ENCODE peak calls at places on chromosomes 11 and 22, in seven cellular contexts. J, K, Q, L, S, G and X are unnamed samples.

GRCh38 chr11:75421035-75421602 is 11.9 kb downstream of the KLHL35 start:
- DNase-seq in J (no peak), K (no peak), Q (no peak), L (no peak), S (no peak), G (no peak), X (no peak)

GRCh38 chr11:46006418-46007070 is 84.1 kb downstream of the LARGE2 start:
- DNase-seq in J (peak), K (peak), Q (no peak), L (no peak), S (peak), G (no peak), X (no peak)

GRCh38 chr22:29268511-29269229 is 602 bp downstream of the EWSR1 start:
- DNase-seq in J (peak), K (peak), Q (no peak), L (peak), S (peak), G (peak), X (peak)

GRCh38 chr11:123069878-123070821 is 8.2 kb upstream of the HSPA8 start:
- DNase-seq in J (no peak), K (no peak), Q (no peak), L (no peak), S (no peak), G (no peak), X (no peak)

GRCh38 chr22:23789121-23789520 is 2.4 kb downstream of the SMARCB1 start:
- DNase-seq in J (no peak), K (no peak), Q (peak), L (no peak), S (no peak), G (no peak), X (peak)

GRCh38 chr11:11382858-11383532 is 29.9 kb upstream of the CSNK2A3 start:
- DNase-seq in J (no peak), K (no peak), Q (no peak), L (no peak), S (no peak), G (no peak), X (no peak)

GRCh38 chr11:63670738-63671321 is 346 bp downstream of the ATL3 start:
- DNase-seq in J (no peak), K (peak), Q (no peak), L (peak), S (peak), G (peak), X (peak)

GRCh38 chr22:42902875-42903510 is 45.9 kb upstream of the ARFGAP3 start:
- DNase-seq in J (no peak), K (no peak), Q (no peak), L (peak), S (no peak), G (no peak), X (no peak)

GRCh38 chr11:19803506-19803998 is 90.9 kb downstream of the NAV2 start:
- DNase-seq in J (no peak), K (no peak), Q (no peak), L (peak), S (peak), G (no peak), X (no peak)

GRCh38 chr11:127994736-127995135 is 592.6 kb downstream of the ETS1 start:
- DNase-seq in J (no peak), K (peak), Q (no peak), L (no peak), S (no peak), G (no peak), X (no peak)

GRCh38 chr11:8355418-8355742 is 91.7 kb upstream of the LMO1 start:
- DNase-seq in J (no peak), K (no peak), Q (no peak), L (no peak), S (no peak), G (no peak), X (no peak)

GRCh38 chr22:38419121-38419863 is 35.7 kb downstream of the KCNJ4 start:
- DNase-seq in J (no peak), K (no peak), Q (no peak), L (no peak), S (no peak), G (no peak), X (peak)
- H3K27ac ChIP-seq in J (no peak), K (no peak), Q (no peak), L (no peak), S (no peak), G (no peak), X (no peak)

GRCh38 chr11:66432597-66432996 is 6.1 kb downstream of the MRPL11 start:
- DNase-seq in J (no peak), K (no peak), Q (no peak), L (no peak), S (no peak), G (no peak), X (no peak)

GRCh38 chr11:66443602-66444001 is 5.0 kb upstream of the MRPL11 start:
- DNase-seq in J (no peak), K (peak), Q (no peak), L (no peak), S (peak), G (no peak), X (no peak)

GRCh38 chr11:66438504-66439466 is at the start of gene MRPL11:
- DNase-seq in J (peak), K (peak), Q (peak), L (peak), S (peak), G (peak), X (peak)

DNA sequence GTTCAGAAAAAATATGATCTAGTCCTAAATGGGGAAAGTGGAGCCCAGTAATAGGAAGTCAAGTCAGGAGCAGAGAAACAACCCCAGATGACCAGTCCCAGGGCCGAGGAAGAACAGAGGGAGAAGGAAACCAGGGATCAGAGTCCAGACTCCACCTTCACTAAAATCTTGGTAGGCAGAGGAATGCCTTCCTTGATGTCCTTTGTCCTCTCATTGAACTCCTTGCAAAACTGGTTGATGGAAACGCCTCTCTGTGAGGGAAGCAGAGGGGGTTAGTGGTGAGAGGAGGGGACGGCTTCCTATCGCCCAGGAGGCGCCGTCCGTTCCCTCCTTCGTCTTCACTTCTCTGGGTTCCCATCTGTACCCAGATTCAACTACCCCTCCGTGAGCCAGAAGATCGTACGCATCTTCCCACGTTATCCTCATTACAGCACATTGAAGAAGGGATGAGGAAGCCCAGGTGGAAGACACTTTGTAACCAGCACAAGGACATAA is 592 bp downstream of the MRPL11 start:
- DNase-seq in J (no peak), K (no peak), Q (no peak), L (no peak), S (no peak), G (no peak), X (no peak)
- H3K27ac ChIP-seq in J (no peak), K (no peak), Q (peak), L (peak), S (peak), G (peak), X (no peak)

DNA sequence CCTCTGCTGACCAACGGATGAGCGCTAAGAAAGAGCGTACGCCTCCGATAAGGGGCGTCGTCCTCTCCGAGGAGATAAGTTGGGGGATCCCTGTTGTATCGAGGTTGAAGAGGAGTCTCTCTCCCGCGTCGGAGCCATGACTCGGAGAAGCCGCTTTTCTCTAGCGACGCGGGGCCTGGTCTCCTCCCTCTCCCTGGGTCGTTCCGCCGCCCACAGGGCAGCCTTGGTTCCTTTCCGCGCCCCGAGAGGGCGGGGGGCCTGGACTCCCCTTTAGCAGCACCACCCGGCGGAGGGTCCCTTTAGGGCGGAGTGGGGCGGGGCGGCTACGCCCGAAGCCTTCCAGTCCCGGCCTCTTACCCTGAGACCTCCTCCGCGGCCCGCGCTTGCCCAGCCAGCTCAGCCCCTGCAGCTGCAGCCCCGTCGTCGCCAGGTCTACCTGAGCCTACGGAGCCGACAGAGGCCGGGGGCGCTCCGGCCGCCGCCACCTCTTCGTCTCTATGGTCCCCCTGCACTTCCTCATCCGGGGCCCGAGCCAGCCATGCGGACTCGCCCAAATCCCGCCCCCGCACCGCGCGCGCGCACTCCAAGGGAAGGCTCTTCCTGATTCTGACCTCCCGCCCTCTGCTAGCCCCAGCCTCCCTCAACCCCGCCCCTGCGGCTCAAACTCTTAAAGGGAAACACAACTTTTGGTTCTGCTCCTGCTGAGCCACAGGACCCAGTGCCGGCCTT is at the start of gene PRR14L:
- DNase-seq in J (peak), K (peak), Q (peak), L (peak), S (peak), G (peak), X (peak)
- H3K27ac ChIP-seq in J (peak), K (peak), Q (peak), L (peak), S (peak), G (peak), X (peak)

DNA sequence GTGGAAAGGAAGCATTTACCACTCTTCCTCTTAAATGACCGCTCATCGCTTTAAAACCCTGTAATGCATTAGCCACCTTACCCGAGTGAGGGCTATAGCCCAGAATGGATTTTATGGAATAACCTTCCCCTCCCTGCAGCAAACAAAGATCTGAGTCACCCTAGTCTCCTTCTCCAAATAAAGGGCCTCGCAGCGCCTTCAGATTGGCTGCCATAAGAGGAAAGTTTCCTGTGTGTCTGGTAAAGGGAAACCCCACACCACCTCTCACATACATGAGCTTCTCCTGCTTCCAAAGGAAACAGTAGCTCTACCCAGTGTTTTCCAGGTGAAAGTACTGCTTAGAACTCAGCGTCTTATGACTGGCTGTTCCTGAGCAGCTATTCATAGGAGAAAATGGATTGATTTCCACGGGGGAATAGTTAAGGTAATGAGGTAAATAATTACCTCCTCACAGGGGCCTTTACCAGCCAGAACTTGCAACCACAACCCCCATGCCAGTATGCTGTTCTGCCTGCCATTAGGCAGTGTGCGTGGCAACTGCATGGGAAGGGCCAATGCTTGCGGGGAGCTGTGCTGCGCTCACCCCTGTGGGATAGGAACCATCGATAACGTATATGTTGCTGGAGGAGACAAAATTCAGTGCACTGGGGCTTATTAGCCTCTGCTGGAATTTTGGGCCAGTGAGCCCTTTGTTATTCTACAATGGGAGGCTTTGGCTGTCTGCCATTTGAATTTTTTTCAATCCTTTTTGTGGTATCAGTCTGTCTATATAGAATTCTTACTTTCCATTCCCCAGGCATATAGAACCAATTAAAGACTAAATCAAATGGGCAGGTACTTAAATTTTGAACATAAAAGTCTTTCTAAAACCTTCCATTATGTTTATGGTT is 47.5 kb downstream of the PPP2R1B start:
- DNase-seq in J (no peak), K (peak), Q (no peak), L (peak), S (peak), G (no peak), X (no peak)
- H3K27ac ChIP-seq in J (peak), K (no peak), Q (peak), L (peak), S (peak), G (peak), X (peak)

GRCh38 chr11:3095712-3096361 is 38.6 kb upstream of the CARS1 start:
- DNase-seq in J (peak), K (peak), Q (no peak), L (no peak), S (peak), G (no peak), X (no peak)
- H3K27ac ChIP-seq in J (peak), K (peak), Q (peak), L (peak), S (peak), G (no peak), X (peak)

DNA sequence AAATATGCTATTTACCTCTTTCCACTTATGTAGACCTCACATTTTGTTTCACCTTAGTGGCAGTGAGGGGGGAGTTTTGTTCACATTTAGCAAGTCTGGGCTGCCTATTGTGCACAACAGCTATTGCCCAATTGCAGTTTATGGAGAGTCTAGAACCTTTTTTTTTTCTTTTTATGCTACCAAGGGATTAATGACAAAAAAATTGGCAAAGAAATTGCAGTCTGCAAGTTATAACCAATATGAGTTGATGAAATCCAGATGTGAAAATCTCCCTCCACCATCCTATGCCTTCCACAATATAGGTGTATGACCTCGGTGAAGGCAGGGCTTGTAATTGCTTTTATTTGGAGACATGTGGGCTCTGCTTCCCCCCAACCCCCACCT is 120.6 kb upstream of the SLC5A12 start:
- DNase-seq in J (no peak), K (peak), Q (no peak), L (no peak), S (no peak), G (no peak), X (no peak)
- H3K27ac ChIP-seq in J (no peak), K (peak), Q (peak), L (peak), S (no peak), G (no peak), X (peak)

DNA sequence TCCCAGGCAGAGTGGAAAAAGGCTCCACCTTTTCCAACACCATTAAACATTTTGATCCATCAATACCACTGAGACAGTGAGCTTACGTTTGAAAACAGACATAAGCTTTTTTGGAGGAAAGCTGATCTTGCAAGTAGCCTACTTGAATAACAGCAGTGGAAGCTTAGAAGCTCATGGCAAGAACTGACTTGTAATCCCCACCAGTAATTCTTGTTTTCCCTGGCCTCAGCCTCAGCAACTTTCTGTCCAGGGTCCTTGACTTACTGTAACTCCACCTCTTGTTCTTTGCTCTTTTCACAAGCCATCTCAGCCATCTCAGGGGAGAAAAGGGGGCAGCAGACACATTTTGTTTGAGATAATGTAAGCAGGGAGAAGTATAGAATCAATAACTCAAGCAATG is 12.3 kb upstream of the MPZL2 start:
- DNase-seq in J (no peak), K (no peak), Q (no peak), L (no peak), S (no peak), G (no peak), X (no peak)
- H3K27ac ChIP-seq in J (no peak), K (no peak), Q (no peak), L (no peak), S (no peak), G (no peak), X (no peak)

GRCh38 chr11:61482513-61482912 is 26.0 kb upstream of the LRRC10B start:
- DNase-seq in J (no peak), K (peak), Q (no peak), L (no peak), S (no peak), G (no peak), X (no peak)
- H3K27ac ChIP-seq in J (no peak), K (no peak), Q (no peak), L (no peak), S (no peak), G (no peak), X (no peak)

DNA sequence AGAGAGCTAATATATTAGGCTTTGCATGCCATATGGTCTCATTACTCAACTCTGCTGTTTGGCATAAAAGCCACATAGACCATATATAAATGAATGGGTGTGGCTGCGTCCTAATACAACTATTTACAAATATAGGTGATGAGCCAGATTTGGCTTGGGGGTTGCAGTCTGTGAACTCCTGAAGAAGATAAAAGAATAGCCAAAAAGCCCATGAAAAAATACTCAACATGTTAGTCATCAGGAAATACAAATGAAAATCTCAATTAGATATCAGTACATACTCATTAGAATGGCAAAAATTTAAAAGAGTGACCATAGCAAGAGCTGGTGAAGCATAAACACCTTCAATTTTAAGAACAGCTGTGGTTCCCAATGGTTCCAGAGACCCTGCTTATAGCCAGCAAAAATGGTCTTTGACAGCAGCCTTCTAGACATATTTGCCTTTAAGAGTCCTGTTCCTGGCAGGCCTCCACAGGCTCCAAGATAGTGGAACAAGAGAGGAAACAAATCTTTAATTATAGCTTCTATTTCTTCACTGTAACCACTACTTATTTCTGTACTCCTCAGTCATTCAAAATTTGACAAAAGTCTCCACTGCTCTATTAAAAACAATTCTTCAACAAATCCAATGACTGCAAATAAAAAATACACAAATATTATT is 16.1 kb downstream of the C2CD3 start:
- DNase-seq in J (no peak), K (peak), Q (no peak), L (no peak), S (no peak), G (no peak), X (peak)
- H3K27ac ChIP-seq in J (no peak), K (no peak), Q (no peak), L (no peak), S (no peak), G (no peak), X (no peak)

DNA sequence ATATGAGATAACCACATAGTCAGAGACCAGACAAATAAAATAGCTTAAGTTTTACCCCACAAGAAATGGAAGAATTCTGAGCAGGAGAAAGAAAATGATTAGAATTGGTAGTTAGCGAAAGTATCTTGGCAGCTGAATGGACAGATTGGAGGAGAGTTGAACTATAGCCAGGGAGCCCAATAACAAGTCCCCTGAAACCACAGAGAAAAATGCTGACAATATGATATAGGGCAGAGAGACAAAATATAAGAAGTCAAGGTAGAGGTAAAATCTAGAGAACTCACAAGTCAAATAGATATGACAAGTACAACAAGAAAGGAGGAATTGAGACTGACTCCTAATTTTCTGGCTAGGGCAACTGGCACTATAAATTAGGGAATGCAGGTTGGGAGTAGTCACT is 125.6 kb downstream of the MRTFA start:
- DNase-seq in J (no peak), K (no peak), Q (no peak), L (no peak), S (no peak), G (no peak), X (no peak)
- H3K27ac ChIP-seq in J (no peak), K (peak), Q (peak), L (peak), S (peak), G (peak), X (no peak)